ENCODE peak calls at places on chromosomes 2 and 18, in nine cellular contexts. P is K562, T is A549, B is HCT116, O is Panc1, H is GM23338, S is GM12878, L is SK-N-SH, E is HL-60. G is an unnamed sample.

GRCh38 chr2:85215074-85216050 is 82.2 kb downstream of the TCF7L1 start:
- DNase-seq in E (no peak), P (no peak), H (peak; percentile 56), L (peak; percentile 87), S (no peak), B (no peak), O (no peak), T (no peak), G (peak; percentile 27)

GRCh38 chr2:67255933-67256615 is 141.1 kb upstream of the ETAA1 start:
- DNase-seq in L (no peak), B (no peak), P (no peak), T (no peak), H (no peak), S (no peak), O (no peak), E (no peak), G (no peak)

GRCh38 chr2:16952805-16953204 is 287.2 kb upstream of the CYRIA start:
- DNase-seq in E (no peak), H (no peak), L (no peak), P (no peak), O (no peak), S (no peak), T (no peak), B (no peak), G (no peak)

GRCh38 chr2:24791452-24791851 is 1.7 kb downstream of the PTRHD1 start:
- DNase-seq in L (no peak), S (no peak), T (no peak), O (no peak), E (no peak), P (peak; percentile 60), B (no peak), H (no peak), G (no peak)

GRCh38 chr2:20221169-20221938 is 3.6 kb downstream of the SDC1 start:
- DNase-seq in O (no peak), B (no peak), S (no peak), P (no peak), T (no peak), H (no peak), L (peak; percentile 53), E (no peak), G (no peak)

GRCh38 chr18:49238433-49239042 is 221.9 kb downstream of the DYM start:
- DNase-seq in S (no peak), P (peak; percentile 29), L (peak; percentile 44), O (no peak), T (no peak), E (peak; percentile 42), B (peak; percentile 13), H (peak; percentile 50), G (peak; percentile 38)

GRCh38 chr2:15846626-15847025 is 93.7 kb upstream of the MYCN start:
- DNase-seq in E (no peak), B (no peak), H (no peak), T (no peak), S (no peak), O (no peak), P (no peak), L (no peak), G (no peak)

GRCh38 chr2:10256525-10257031 is 46.1 kb upstream of the HPCAL1 start:
- DNase-seq in L (no peak), O (no peak), H (no peak), T (no peak), E (no peak), P (no peak), S (no peak), B (no peak), G (no peak)

GRCh38 chr2:161990741-161991140 is 83.3 kb downstream of the DPP4 start:
- DNase-seq in E (no peak), L (no peak), T (no peak), P (no peak), B (peak; percentile 53), S (no peak), H (no peak), O (no peak), G (peak; percentile 62)

GRCh38 chr2:144513388-144514100 is 6.4 kb downstream of the ZEB2 start:
- DNase-seq in T (no peak), L (no peak), H (peak; percentile 68), S (no peak), O (no peak), B (no peak), P (peak; percentile 27), E (no peak), G (no peak)

GRCh38 chr2:144515694-144516416 is 4.1 kb downstream of the ZEB2 start:
- DNase-seq in T (no peak), S (no peak), B (no peak), E (no peak), H (peak; percentile 75), O (no peak), L (peak; percentile 76), P (peak; percentile 61), G (no peak)

GRCh38 chr2:144516417-144516980 is 3.4 kb downstream of the ZEB2 start:
- DNase-seq in B (no peak), E (no peak), T (peak; percentile 10), H (peak; percentile 56), S (no peak), P (peak; percentile 41), L (peak; percentile 76), O (no peak), G (no peak)

GRCh38 chr2:144514731-144515424 is 5.0 kb downstream of the ZEB2 start:
- DNase-seq in H (peak; percentile 23), B (no peak), E (no peak), O (no peak), L (no peak), S (no peak), T (no peak), P (peak; percentile 23), G (no peak)

DNA sequence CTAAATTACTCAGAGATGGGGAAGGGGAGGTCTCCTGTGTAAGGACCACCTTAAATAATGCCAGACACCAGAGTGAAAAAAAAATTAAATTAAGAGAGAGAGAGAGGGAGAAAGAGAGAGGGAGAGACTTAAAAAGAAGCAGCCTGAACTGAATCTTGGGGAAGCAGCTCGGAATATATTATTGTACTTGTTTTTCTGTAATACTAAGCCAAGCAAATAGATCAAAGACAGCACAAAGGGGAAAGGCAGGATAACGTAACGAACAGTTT is 4.6 kb downstream of the ZEB2 start:
- DNase-seq in T (no peak), O (no peak), S (no peak), H (no peak), B (no peak), E (no peak), P (no peak), L (no peak), G (no peak)
- TF ChIP-seq REST in T (no peak), O (no peak), S (no peak), H (no peak), B (no peak), E (no peak), P (no peak), L (no peak), G (no peak)

DNA sequence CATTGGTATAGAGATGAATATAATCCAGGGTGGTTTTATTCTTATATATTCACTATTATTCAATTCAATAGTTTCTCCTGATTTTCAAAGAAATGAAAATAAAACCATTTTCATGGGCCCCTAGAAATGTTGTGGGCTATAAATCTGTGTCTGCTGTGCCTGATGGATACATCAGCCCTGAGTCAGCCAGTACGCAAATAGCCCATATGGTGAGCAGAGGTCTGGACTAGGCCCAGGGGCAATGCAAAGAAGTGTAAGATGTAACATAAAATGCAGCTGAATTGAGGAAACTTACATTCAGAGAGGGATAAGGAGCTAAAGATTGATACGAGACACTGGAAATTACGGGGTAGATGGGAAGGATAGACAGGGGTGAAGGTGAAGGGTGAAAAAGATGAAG is 122.5 kb downstream of the MAIP1 start:
- DNase-seq in T (no peak), H (no peak), S (no peak), P (no peak), O (peak; percentile 17), E (no peak), L (peak; percentile 51), B (no peak), G (no peak)
- TF ChIP-seq REST in T (no peak), H (no peak), S (no peak), P (no peak), O (no peak), E (no peak), L (no peak), B (no peak), G (no peak)

DNA sequence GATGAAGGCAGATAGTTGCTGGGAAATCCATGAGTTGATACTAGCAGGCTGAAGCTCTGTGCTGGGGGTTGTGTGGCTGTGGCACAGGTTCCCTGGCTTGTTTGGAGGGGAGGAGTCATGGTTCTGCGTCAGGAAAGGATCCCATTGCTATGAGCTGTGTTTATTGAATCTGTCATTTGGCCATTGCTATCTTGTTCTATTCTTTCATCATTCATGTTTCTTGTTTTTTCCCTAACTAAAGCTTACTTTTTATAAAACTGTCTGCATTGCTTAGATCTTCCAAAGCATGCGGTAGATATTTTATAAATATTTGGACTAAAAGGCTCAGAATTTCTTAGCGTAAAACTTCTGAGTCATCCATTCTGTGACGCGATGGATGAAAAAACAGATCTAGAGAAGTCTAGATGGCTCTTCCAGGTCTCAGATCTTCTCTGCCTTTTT is 335.3 kb downstream of the PTPRM start:
- DNase-seq in L (no peak), O (no peak), T (peak; percentile 55), P (no peak), B (no peak), E (no peak), H (peak; percentile 11), S (no peak), G (no peak)
- TF ChIP-seq REST in L (no peak), O (no peak), T (no peak), P (no peak), B (no peak), E (no peak), H (no peak), S (no peak), G (no peak)

GRCh38 chr2:33068261-33068660 is 121.5 kb downstream of the LTBP1 start:
- DNase-seq in P (no peak), T (no peak), B (no peak), E (no peak), S (no peak), L (no peak), O (peak; percentile 46), H (no peak), G (no peak)

GRCh38 chr2:33073018-33073417 is 126.3 kb downstream of the LTBP1 start:
- DNase-seq in H (no peak), E (no peak), B (no peak), P (no peak), S (no peak), T (no peak), O (no peak), L (no peak), G (no peak)

GRCh38 chr2:33069894-33070651 is 123.3 kb downstream of the LTBP1 start:
- DNase-seq in B (peak; percentile 91), L (no peak), P (peak; percentile 64), E (no peak), O (peak; percentile 99), T (peak; percentile 85), S (no peak), H (no peak), G (peak; percentile 48)

GRCh38 chr2:33074197-33074596 is 127.4 kb downstream of the LTBP1 start:
- DNase-seq in B (no peak), H (no peak), L (no peak), S (no peak), T (no peak), E (no peak), P (no peak), O (no peak), G (no peak)

DNA sequence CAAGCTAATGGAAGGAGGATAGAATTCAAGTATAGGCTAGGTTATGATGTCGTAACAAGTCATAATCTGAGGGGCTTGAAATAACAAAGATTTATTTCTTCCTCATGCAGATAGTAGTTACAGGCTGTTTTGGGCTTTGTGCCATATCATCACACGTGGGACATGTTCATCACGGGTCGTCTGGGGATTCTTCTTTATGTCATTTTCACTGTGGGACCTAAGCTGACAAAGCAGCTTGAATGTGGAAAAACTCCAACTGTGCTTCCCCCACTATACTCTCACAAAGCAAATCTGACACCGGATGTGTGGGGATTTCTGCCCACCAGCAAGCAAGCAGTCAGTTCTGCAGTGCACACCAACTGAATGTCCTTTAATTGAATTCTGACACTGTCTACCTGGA is 124.8 kb downstream of the LTBP1 start:
- DNase-seq in T (no peak), P (no peak), E (no peak), B (no peak), H (no peak), O (no peak), S (no peak), L (no peak), G (no peak)
- TF ChIP-seq REST in T (no peak), P (no peak), E (no peak), B (no peak), H (no peak), O (no peak), S (no peak), L (no peak), G (no peak)

G was measured in HepG2.